ENCODE peak calls at places on chromosomes 11 and 22, in six cellular contexts. One of them, this sample, is unnamed.

GRCh38 chr11:89443366-89444303 is 47.5 kb downstream of the NOX4 start:
- DNase-seq in trophoblast cell: no peak
- DNase-seq in H1: no peak
- DNase-seq in neuronal stem cell: peak; percentile 15
- DNase-seq in mesendoderm: no peak
- DNase-seq in mesenchymal stem cell: no peak
- DNase-seq in this sample: no peak

GRCh38 chr11:19557185-19557584 is 155.5 kb upstream of the NAV2 start:
- DNase-seq in trophoblast cell: no peak
- DNase-seq in mesenchymal stem cell: no peak
- DNase-seq in neuronal stem cell: no peak
- DNase-seq in H1: no peak
- DNase-seq in mesendoderm: no peak
- DNase-seq in this sample: no peak

GRCh38 chr11:31793264-31793663 is 17.9 kb downstream of the PAX6 start:
- DNase-seq in trophoblast cell: no peak
- DNase-seq in mesenchymal stem cell: no peak
- DNase-seq in H1: no peak
- DNase-seq in neuronal stem cell: no peak
- DNase-seq in mesendoderm: no peak
- DNase-seq in this sample: no peak

GRCh38 chr11:69534166-69534530 is 52.7 kb downstream of the LINC01488 start:
- DNase-seq in trophoblast cell: no peak
- DNase-seq in mesenchymal stem cell: no peak
- DNase-seq in H1: no peak
- DNase-seq in mesendoderm: no peak
- DNase-seq in neuronal stem cell: no peak
- DNase-seq in this sample: no peak

GRCh38 chr22:45240810-45241631 is at the start of gene KIAA0930:
- DNase-seq in H1: no peak
- DNase-seq in mesendoderm: peak; percentile 76
- DNase-seq in neuronal stem cell: peak; percentile 82
- DNase-seq in trophoblast cell: no peak
- DNase-seq in mesenchymal stem cell: peak; percentile 74
- DNase-seq in this sample: peak; percentile 68

GRCh38 chr11:86152006-86152862 is 83.3 kb upstream of the PICALM start:
- DNase-seq in neuronal stem cell: no peak
- DNase-seq in mesenchymal stem cell: no peak
- DNase-seq in H1: no peak
- DNase-seq in mesendoderm: no peak
- DNase-seq in trophoblast cell: peak; percentile 38
- DNase-seq in this sample: peak; percentile 53

GRCh38 chr22:40764743-40765441 is 54.3 kb downstream of the SLC25A17 start:
- DNase-seq in mesenchymal stem cell: no peak
- DNase-seq in neuronal stem cell: no peak
- DNase-seq in mesendoderm: no peak
- DNase-seq in H1: no peak
- DNase-seq in trophoblast cell: no peak
- DNase-seq in this sample: no peak

GRCh38 chr11:63667993-63668392 is 3.2 kb downstream of the ATL3 start:
- DNase-seq in neuronal stem cell: no peak
- DNase-seq in mesenchymal stem cell: peak; percentile 89
- DNase-seq in trophoblast cell: no peak
- DNase-seq in mesendoderm: peak; percentile 62
- DNase-seq in H1: no peak
- DNase-seq in this sample: peak; percentile 97

GRCh38 chr11:86442827-86443226 is 68.1 kb downstream of the CCDC81 start:
- DNase-seq in H1: no peak
- DNase-seq in mesendoderm: no peak
- DNase-seq in mesenchymal stem cell: no peak
- DNase-seq in neuronal stem cell: no peak
- DNase-seq in trophoblast cell: no peak
- DNase-seq in this sample: no peak

GRCh38 chr22:48575567-48576332 is 1251.9 kb downstream of the BRD1 start:
- DNase-seq in neuronal stem cell: no peak
- DNase-seq in mesenchymal stem cell: no peak
- DNase-seq in H1: no peak
- DNase-seq in mesendoderm: no peak
- DNase-seq in trophoblast cell: no peak
- DNase-seq in this sample: no peak
- H3K4me3 ChIP-seq in neuronal stem cell: peak overlapping the region; percentile 83
- H3K4me3 ChIP-seq in mesenchymal stem cell: no peak overlapping the region
- H3K4me3 ChIP-seq in H1: peak overlapping the region; percentile 47
- H3K4me3 ChIP-seq in mesendoderm: no peak overlapping the region
- H3K4me3 ChIP-seq in trophoblast cell: peak overlapping the region; percentile 62
- H3K4me3 ChIP-seq in this sample: no peak overlapping the region

DNA sequence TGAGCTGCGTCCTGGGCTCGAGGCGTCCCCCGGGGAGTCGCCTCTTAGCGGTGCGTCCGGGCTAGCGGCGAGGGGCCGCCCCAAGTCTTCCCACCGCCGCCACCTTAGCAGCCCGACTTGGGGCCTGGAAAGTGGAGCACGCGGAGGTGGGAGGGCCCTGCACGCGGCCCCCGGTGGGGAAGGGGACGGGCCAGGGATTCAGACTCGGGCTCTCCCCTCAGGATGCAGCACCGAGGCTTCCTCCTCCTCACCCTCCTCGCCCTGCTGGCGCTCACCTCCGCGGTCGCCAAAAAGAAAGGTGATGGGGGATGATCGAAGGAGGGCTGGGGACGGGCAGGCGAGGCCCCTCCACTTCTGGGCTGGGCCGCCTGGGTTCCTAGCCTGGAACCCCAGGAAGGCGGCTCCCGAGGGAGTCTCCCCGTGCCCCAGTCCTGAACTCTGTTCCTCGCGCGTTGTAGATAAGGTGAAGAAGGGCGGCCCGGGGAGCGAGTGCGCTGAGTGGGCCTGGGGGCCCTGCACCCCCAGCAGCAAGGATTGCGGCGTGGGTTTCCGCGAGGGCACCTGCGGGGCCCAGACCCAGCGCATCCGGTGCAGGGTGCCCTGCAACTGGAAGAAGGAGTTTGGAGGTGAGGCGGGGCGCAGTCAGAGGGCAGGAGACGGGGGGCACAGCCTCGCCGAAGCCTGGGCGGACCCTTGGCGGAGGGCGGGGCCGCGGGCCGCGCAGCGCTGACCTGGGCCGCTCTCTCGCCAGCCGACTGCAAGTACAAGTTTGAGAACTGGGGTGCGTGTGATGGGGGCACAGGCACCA is 571 bp downstream of the MDK start:
- DNase-seq in neuronal stem cell: no peak
- DNase-seq in mesenchymal stem cell: peak; percentile 46
- DNase-seq in H1: no peak
- DNase-seq in mesendoderm: peak; percentile 73
- DNase-seq in trophoblast cell: no peak
- DNase-seq in this sample: no peak
- H2BK120ac ChIP-seq in neuronal stem cell: peak overlapping the region; percentile 100
- H2BK120ac ChIP-seq in mesenchymal stem cell: peak overlapping the region; percentile 92
- H2BK120ac ChIP-seq in H1: peak overlapping the region; percentile 78
- H2BK120ac ChIP-seq in mesendoderm: peak overlapping the region; percentile 29
- H2BK120ac ChIP-seq in trophoblast cell: peak overlapping the region; percentile 69
- H2BK120ac ChIP-seq in this sample: peak overlapping the region; percentile 27

GRCh38 chr11:125935056-125935455 is 10.8 kb upstream of the VSIG10L2 start:
- DNase-seq in trophoblast cell: no peak
- DNase-seq in mesenchymal stem cell: no peak
- DNase-seq in H1: no peak
- DNase-seq in neuronal stem cell: no peak
- DNase-seq in mesendoderm: no peak
- DNase-seq in this sample: no peak

GRCh38 chr11:125934473-125934872 is 11.4 kb upstream of the VSIG10L2 start:
- DNase-seq in mesendoderm: no peak
- DNase-seq in mesenchymal stem cell: no peak
- DNase-seq in trophoblast cell: no peak
- DNase-seq in neuronal stem cell: no peak
- DNase-seq in H1: no peak
- DNase-seq in this sample: no peak

GRCh38 chr11:125931681-125932080 is 14.2 kb upstream of the VSIG10L2 start:
- DNase-seq in trophoblast cell: no peak
- DNase-seq in neuronal stem cell: no peak
- DNase-seq in mesendoderm: no peak
- DNase-seq in H1: no peak
- DNase-seq in mesenchymal stem cell: no peak
- DNase-seq in this sample: no peak

GRCh38 chr11:125932301-125932700 is 13.5 kb upstream of the VSIG10L2 start:
- DNase-seq in trophoblast cell: no peak
- DNase-seq in mesenchymal stem cell: no peak
- DNase-seq in mesendoderm: no peak
- DNase-seq in neuronal stem cell: no peak
- DNase-seq in H1: no peak
- DNase-seq in this sample: no peak

DNA sequence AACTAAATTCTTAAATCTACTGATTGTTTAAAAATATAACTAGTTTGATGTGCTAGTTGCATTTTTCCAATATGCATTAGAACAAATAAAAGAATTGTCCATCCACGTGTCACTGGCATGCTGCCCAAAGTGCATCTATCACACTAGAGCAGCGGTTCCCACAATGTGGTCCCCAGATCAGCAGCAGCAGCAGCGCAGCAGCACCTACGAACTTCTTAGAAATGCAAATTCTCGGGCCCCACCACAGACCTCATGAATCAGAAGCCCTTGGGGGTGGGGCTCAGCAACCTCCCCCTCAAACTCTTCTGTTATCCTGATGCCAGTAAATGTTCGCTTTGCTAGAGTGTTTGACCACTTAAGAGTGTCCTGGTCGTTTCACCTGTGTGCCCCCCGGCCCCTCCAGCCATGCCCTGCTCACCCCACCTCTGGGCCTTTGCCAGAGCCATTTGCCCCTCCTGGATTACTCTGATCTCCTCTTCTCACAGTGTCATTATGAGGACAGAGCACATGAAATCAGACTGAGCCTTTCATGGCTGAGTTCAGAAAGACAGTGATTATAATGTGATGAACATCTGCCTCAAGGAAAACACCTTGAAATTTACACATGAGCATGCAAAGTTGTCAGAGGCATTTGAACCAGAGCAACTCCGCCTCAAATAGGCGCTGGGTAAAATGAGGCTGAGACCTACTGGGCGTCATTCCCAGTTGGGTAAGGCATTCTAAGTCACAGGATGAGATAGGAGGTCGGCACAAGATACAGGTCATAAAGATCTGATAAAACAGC is 12.6 kb upstream of the VSIG10L2 start:
- DNase-seq in neuronal stem cell: no peak
- DNase-seq in H1: peak; percentile 19
- DNase-seq in trophoblast cell: no peak
- DNase-seq in mesendoderm: no peak
- DNase-seq in mesenchymal stem cell: no peak
- DNase-seq in this sample: no peak
- H3K4me3 ChIP-seq in neuronal stem cell: no peak overlapping the region
- H3K4me3 ChIP-seq in H1: no peak overlapping the region
- H3K4me3 ChIP-seq in trophoblast cell: no peak overlapping the region
- H3K4me3 ChIP-seq in mesendoderm: no peak overlapping the region
- H3K4me3 ChIP-seq in mesenchymal stem cell: no peak overlapping the region
- H3K4me3 ChIP-seq in this sample: no peak overlapping the region

GRCh38 chr11:118618115-118618990 is 10.9 kb downstream of the PHLDB1 start:
- DNase-seq in H1: no peak
- DNase-seq in neuronal stem cell: no peak
- DNase-seq in trophoblast cell: no peak
- DNase-seq in mesendoderm: no peak
- DNase-seq in mesenchymal stem cell: peak; percentile 99
- DNase-seq in this sample: peak; percentile 96

GRCh38 chr11:118615282-118615979 is 8.0 kb downstream of the PHLDB1 start:
- DNase-seq in mesendoderm: peak; percentile 98
- DNase-seq in neuronal stem cell: peak; percentile 83
- DNase-seq in trophoblast cell: no peak
- DNase-seq in H1: peak; percentile 88
- DNase-seq in mesenchymal stem cell: no peak
- DNase-seq in this sample: no peak

GRCh38 chr11:118614511-118614910 is 7.1 kb downstream of the PHLDB1 start:
- DNase-seq in neuronal stem cell: no peak
- DNase-seq in mesenchymal stem cell: no peak
- DNase-seq in mesendoderm: peak; percentile 7
- DNase-seq in H1: no peak
- DNase-seq in trophoblast cell: no peak
- DNase-seq in this sample: no peak

GRCh38 chr11:118618991-118619375 is 11.6 kb downstream of the PHLDB1 start:
- DNase-seq in H1: no peak
- DNase-seq in neuronal stem cell: no peak
- DNase-seq in trophoblast cell: no peak
- DNase-seq in mesendoderm: no peak
- DNase-seq in mesenchymal stem cell: peak; percentile 90
- DNase-seq in this sample: peak; percentile 78

DNA sequence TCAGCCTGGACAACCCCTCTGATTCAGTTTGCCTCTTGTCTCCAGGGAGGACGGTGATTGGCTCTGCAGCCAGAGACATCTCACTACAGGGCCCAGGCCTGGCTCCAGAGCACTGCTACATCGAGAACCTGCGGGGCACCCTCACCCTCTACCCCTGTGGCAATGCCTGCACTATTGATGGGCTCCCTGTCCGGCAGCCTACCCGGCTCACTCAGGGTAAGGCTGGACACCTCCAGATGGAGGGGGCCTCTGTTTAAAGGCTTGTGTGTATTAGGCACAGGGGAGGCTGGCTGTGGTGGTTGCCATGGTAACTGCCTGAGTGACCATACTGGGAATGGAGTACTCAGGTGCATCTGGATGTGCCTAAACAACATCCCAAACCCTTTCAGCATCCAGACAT is 8.6 kb downstream of the PHLDB1 start:
- DNase-seq in neuronal stem cell: no peak
- DNase-seq in mesenchymal stem cell: no peak
- DNase-seq in mesendoderm: peak; percentile 77
- DNase-seq in H1: no peak
- DNase-seq in trophoblast cell: no peak
- DNase-seq in this sample: no peak
- H2BK120ac ChIP-seq in neuronal stem cell: peak overlapping the region; percentile 25
- H2BK120ac ChIP-seq in mesenchymal stem cell: peak overlapping the region; percentile 55
- H2BK120ac ChIP-seq in mesendoderm: no peak overlapping the region
- H2BK120ac ChIP-seq in H1: peak overlapping the region; percentile 24
- H2BK120ac ChIP-seq in trophoblast cell: peak overlapping the region; percentile 64
- H2BK120ac ChIP-seq in this sample: peak overlapping the region; percentile 62